ENCODE peak calls at places on chromosomes 6 and 20, in six cellular contexts. J is GM20000, M is GM18507, F is mesenteric fat pad, E is NCI-H1436, V is RCC 7860. O is an unnamed sample.

GRCh38 chr6:169839493-169839892 is 88.1 kb downstream of the ERMARD start:
- DNase-seq in J (no peak), M (no peak), F (no peak), E (no peak), V (no peak), O (no peak)

GRCh38 chr6:2634151-2634964 is 116.4 kb downstream of the MYLK4 start:
- DNase-seq in J (peak), M (peak), F (peak), E (peak), V (peak), O (peak)

GRCh38 chr6:109397020-109397419 is 14.8 kb upstream of the CD164 start:
- DNase-seq in J (no peak), M (no peak), F (no peak), E (no peak), V (no peak), O (peak)

GRCh38 chr20:60424267-60424904 is 466.2 kb downstream of the CDH26 start:
- DNase-seq in J (no peak), M (no peak), F (no peak), E (no peak), V (no peak), O (no peak)

GRCh38 chr6:28982476-28983266 is 22.4 kb downstream of the ZNF311 start:
- DNase-seq in J (no peak), M (no peak), F (no peak), E (no peak), V (peak), O (peak)

GRCh38 chr6:24009319-24009718 is 116.7 kb upstream of the NRSN1 start:
- DNase-seq in J (no peak), M (no peak), F (no peak), E (peak), V (no peak), O (no peak)

GRCh38 chr6:139262519-139263300 is 29.1 kb downstream of the TXLNB start:
- DNase-seq in J (peak), M (no peak), F (no peak), E (no peak), V (no peak), O (no peak)

GRCh38 chr6:34926655-34927054 is 37.6 kb downstream of the ANKS1A start:
- DNase-seq in J (no peak), M (no peak), F (no peak), E (no peak), V (peak), O (no peak)

GRCh38 chr6:37704066-37704465 is 6.4 kb upstream of the MDGA1 start:
- DNase-seq in J (no peak), M (no peak), F (no peak), E (no peak), V (no peak), O (no peak)

GRCh38 chr6:161498359-161498758 is 224.5 kb upstream of the AGPAT4 start:
- DNase-seq in J (no peak), M (no peak), F (no peak), E (peak), V (peak), O (peak)

GRCh38 chr6:154543638-154544037 is 33.2 kb upstream of the CNKSR3 start:
- DNase-seq in J (no peak), M (no peak), F (no peak), E (no peak), V (no peak), O (no peak)

GRCh38 chr6:111524252-111524651 is 41.2 kb upstream of the REV3L start:
- DNase-seq in J (no peak), M (no peak), F (no peak), E (no peak), V (no peak), O (no peak)

GRCh38 chr6:40585661-40586269 is 1.4 kb downstream of the LRFN2 start:
- DNase-seq in J (no peak), M (no peak), F (no peak), E (no peak), V (no peak), O (no peak)

GRCh38 chr6:4895971-4896370 is 107.9 kb downstream of the RPP40 start:
- DNase-seq in J (no peak), M (no peak), F (no peak), E (no peak), V (no peak), O (no peak)

GRCh38 chr6:110173506-110174132 is 5.9 kb downstream of the WASF1 start:
- DNase-seq in J (no peak), M (no peak), F (no peak), E (no peak), V (no peak), O (peak)

GRCh38 chr6:64777941-64778785 is 928.9 kb downstream of the EYS start:
- DNase-seq in J (no peak), M (no peak), F (no peak), E (no peak), V (no peak), O (no peak)

GRCh38 chr6:166341915-166342292 is 441 bp downstream of the SFT2D1 start:
- DNase-seq in J (no peak), M (no peak), F (no peak), E (no peak), V (no peak), O (no peak)

GRCh38 chr6:106637051-106637717 is 7.8 kb downstream of the QRSL1 start:
- DNase-seq in J (no peak), M (no peak), F (no peak), E (no peak), V (no peak), O (no peak)

GRCh38 chr6:111748247-111748647 is 125.0 kb downstream of the FYN start:
- DNase-seq in J (peak), M (no peak), F (no peak), E (no peak), V (no peak), O (no peak)

GRCh38 chr6:13709698-13710551 is 1.7 kb downstream of the RANBP9 start:
- DNase-seq in J (peak), M (no peak), F (no peak), E (no peak), V (peak), O (peak)

GRCh38 chr20:59037386-59037785 is 5.2 kb downstream of the PRELID3B start:
- DNase-seq in J (no peak), M (no peak), F (no peak), E (no peak), V (no peak), O (no peak)

GRCh38 chr20:10971096-10971495 is 297.3 kb upstream of the JAG1 start:
- DNase-seq in J (no peak), M (no peak), F (no peak), E (no peak), V (no peak), O (no peak)

GRCh38 chr6:131281471-131282270 is 146.4 kb downstream of the AKAP7 start:
- DNase-seq in J (peak), M (no peak), F (no peak), E (no peak), V (no peak), O (no peak)

GRCh38 chr6:118317581-118318563 is 230.2 kb upstream of the PLN start:
- DNase-seq in J (no peak), M (no peak), F (no peak), E (no peak), V (no peak), O (no peak)

GRCh38 chr6:77368660-77369313 is 94.5 kb downstream of the HTR1B start:
- DNase-seq in J (no peak), M (no peak), F (no peak), E (no peak), V (no peak), O (no peak)

GRCh38 chr6:31057426-31058003 is 47.2 kb downstream of the MUC22 start:
- DNase-seq in J (no peak), M (no peak), F (no peak), E (no peak), V (peak), O (no peak)

GRCh38 chr6:135088818-135089809 is 34.5 kb upstream of the HBS1L start:
- DNase-seq in J (peak), M (peak), F (no peak), E (peak), V (no peak), O (peak)

GRCh38 chr6:127971945-127972391 is 71.1 kb upstream of the THEMIS start:
- DNase-seq in J (no peak), M (no peak), F (no peak), E (no peak), V (peak), O (no peak)

GRCh38 chr6:167831281-167831680 is 4.6 kb downstream of the AFDN start:
- DNase-seq in J (no peak), M (no peak), F (no peak), E (no peak), V (no peak), O (no peak)

GRCh38 chr6:14046476-14047068 is 71.0 kb upstream of the CD83 start:
- DNase-seq in J (peak), M (peak), F (no peak), E (peak), V (peak), O (peak)

O was measured in K562.